ENCODE peak calls at places on chromosome 4, in six cellular contexts. S is pancreas; Z is ovary; N is fibroblast of lung; B is right atrium auricular region; U is CD8-positive, alpha-beta T cell. H is an unnamed sample.

GRCh38 chr4:21596521-21596920 is 352.1 kb downstream of the KCNIP4 start:
- DNase-seq in B (no peak), S (no peak), Z (no peak), N (no peak), U (no peak), H (no peak)

GRCh38 chr4:165784672-165785071 is 88.4 kb upstream of the TLL1 start:
- DNase-seq in U (no peak), Z (no peak), B (no peak), S (no peak), N (peak; percentile 14), H (no peak)

GRCh38 chr4:88672987-88673386 is 24.6 kb downstream of the NAP1L5 start:
- DNase-seq in N (peak; percentile 65), B (no peak), S (no peak), Z (no peak), U (peak; percentile 23), H (no peak)

GRCh38 chr4:88008624-88009235 is 1.3 kb downstream of the PKD2 start:
- DNase-seq in B (no peak), U (no peak), N (peak; percentile 24), Z (no peak), S (no peak), H (no peak)

GRCh38 chr4:155207534-155208257 is 740 bp upstream of the NPY2R start:
- DNase-seq in B (no peak), N (no peak), Z (no peak), U (no peak), S (no peak), H (no peak)

GRCh38 chr4:96154676-96155075 is 314.8 kb downstream of the PDHA2 start:
- DNase-seq in Z (no peak), N (no peak), U (no peak), S (no peak), B (no peak), H (no peak)

GRCh38 chr4:78951862-78952472 is 12.7 kb upstream of the PAQR3 start:
- DNase-seq in Z (no peak), B (no peak), S (no peak), N (peak; percentile 60), U (peak; percentile 30), H (no peak)

GRCh38 chr4:174713181-174713580 is 115.9 kb downstream of the GLRA3 start:
- DNase-seq in U (no peak), S (no peak), N (no peak), Z (no peak), B (no peak), H (no peak)

GRCh38 chr4:148214529-148215166 is 227.6 kb downstream of the NR3C2 start:
- DNase-seq in B (no peak), Z (peak; percentile 34), N (peak; percentile 54), U (no peak), S (peak; percentile 64), H (no peak)

GRCh38 chr4:7192252-7193039 is at the start of gene SORCS2:
- DNase-seq in B (no peak), Z (peak; percentile 73), N (peak; percentile 36), S (peak; percentile 90), U (peak; percentile 26), H (no peak)

GRCh38 chr4:49036528-49036927 is 50.5 kb downstream of the CWH43 start:
- DNase-seq in S (no peak), N (no peak), B (no peak), U (no peak), Z (no peak), H (no peak)
- H3K27ac ChIP-seq in S (no peak overlapping the region), N (no peak overlapping the region), B (no peak overlapping the region), U (no peak overlapping the region), Z (no peak overlapping the region), H (no peak overlapping the region)

GRCh38 chr4:61200991-61201526 is 933 bp downstream of the ADGRL3 start:
- DNase-seq in N (peak; percentile 49), B (no peak), Z (no peak), S (peak; percentile 49), U (no peak), H (no peak)
- H3K27ac ChIP-seq in N (no peak overlapping the region), B (peak overlapping the region; percentile 45), Z (no peak overlapping the region), S (no peak overlapping the region), U (no peak overlapping the region), H (no peak overlapping the region)

GRCh38 chr4:3107271-3108185 is 33.0 kb downstream of the HTT start:
- DNase-seq in N (no peak), U (no peak), S (no peak), B (no peak), Z (no peak), H (no peak)
- H3K27ac ChIP-seq in N (peak overlapping the region; percentile 62), U (no peak overlapping the region), S (peak overlapping the region; percentile 20), B (peak overlapping the region; percentile 69), Z (no peak overlapping the region), H (no peak overlapping the region)

GRCh38 chr4:5199142-5199541 is 147.9 kb downstream of the STK32B start:
- DNase-seq in Z (no peak), S (no peak), U (no peak), N (no peak), B (no peak), H (no peak)
- H3K27ac ChIP-seq in Z (no peak overlapping the region), S (no peak overlapping the region), U (no peak overlapping the region), N (no peak overlapping the region), B (no peak overlapping the region), H (no peak overlapping the region)